ENCODE peak calls at places on chromosomes 6 and 20, in ten cellular contexts. T is spleen; Y is CD8-positive, alpha-beta T cell; C is dorsolateral prefrontal cortex; M is heart left ventricle; A is psoas muscle; U is colonic mucosa; V is fibroblast of lung; W is endothelial cell of umbilical vein; O is WERI-Rb-1. H is an unnamed sample.

GRCh38 chr6:37038297-37039198 is 33.1 kb downstream of the FGD2 start:
- DNase-seq in T (no peak), Y (no peak), C (no peak), M (peak), A (peak), U (no peak), V (peak), W (no peak), O (no peak), H (no peak)

GRCh38 chr6:107928984-107929383 is 29.0 kb downstream of the SEC63 start:
- DNase-seq in T (no peak), Y (no peak), C (no peak), M (no peak), A (no peak), U (no peak), V (no peak), W (no peak), O (no peak), H (no peak)

GRCh38 chr6:16947461-16948159 is 154.2 kb upstream of the STMND1 start:
- DNase-seq in T (no peak), Y (no peak), C (no peak), M (no peak), A (no peak), U (peak), V (peak), W (peak), O (no peak), H (peak)

GRCh38 chr20:44969320-44969879 is 3.1 kb downstream of the STK4 start:
- DNase-seq in T (no peak), Y (peak), C (no peak), M (no peak), A (no peak), U (no peak), V (no peak), W (no peak), O (no peak), H (no peak)

GRCh38 chr6:31114540-31114876 is at the start of gene PSORS1C1:
- DNase-seq in T (peak), Y (no peak), C (peak), M (peak), A (peak), U (peak), V (peak), W (peak), O (no peak), H (peak)

GRCh38 chr6:42118162-42119001 is 24.0 kb downstream of the C6orf132 start:
- DNase-seq in T (no peak), Y (no peak), C (peak), M (peak), A (peak), U (peak), V (no peak), W (no peak), O (no peak), H (peak)

GRCh38 chr6:53326372-53327016 is 22.3 kb downstream of the ELOVL5 start:
- DNase-seq in T (no peak), Y (no peak), C (no peak), M (peak), A (no peak), U (no peak), V (peak), W (peak), O (no peak), H (peak)

GRCh38 chr6:82013561-82014275 is 233.8 kb downstream of the IBTK start:
- DNase-seq in T (no peak), Y (no peak), C (no peak), M (peak), A (no peak), U (no peak), V (peak), W (peak), O (no peak), H (peak)

GRCh38 chr20:25859649-25860530 is 163.2 kb upstream of the ZNF337 start:
- DNase-seq in T (peak), Y (peak), C (peak), M (peak), A (peak), U (peak), V (peak), W (peak), O (peak), H (peak)

GRCh38 chr20:32168184-32168910 is 39.2 kb downstream of the PLAGL2 start:
- DNase-seq in T (peak), Y (no peak), C (no peak), M (no peak), A (no peak), U (no peak), V (peak), W (peak), O (no peak), H (no peak)

GRCh38 chr20:8242827-8243764 is 111.0 kb downstream of the PLCB1 start:
- DNase-seq in T (no peak), Y (no peak), C (no peak), M (peak), A (no peak), U (no peak), V (peak), W (no peak), O (no peak), H (no peak)

GRCh38 chr6:21997414-21998037 is 299.3 kb downstream of the PRL start:
- DNase-seq in T (no peak), Y (no peak), C (no peak), M (no peak), A (no peak), U (no peak), V (no peak), W (peak), O (peak), H (no peak)

GRCh38 chr6:162906479-162906878 is 178.7 kb downstream of the PACRG start:
- DNase-seq in T (no peak), Y (no peak), C (no peak), M (no peak), A (no peak), U (no peak), V (no peak), W (no peak), O (no peak), H (no peak)

GRCh38 chr6:162904069-162904663 is 176.4 kb downstream of the PACRG start:
- DNase-seq in T (no peak), Y (no peak), C (no peak), M (no peak), A (no peak), U (no peak), V (no peak), W (no peak), O (no peak), H (no peak)

GRCh38 chr6:162913206-162913605 is 185.4 kb downstream of the PACRG start:
- DNase-seq in T (no peak), Y (no peak), C (no peak), M (no peak), A (no peak), U (no peak), V (no peak), W (no peak), O (no peak), H (no peak)

GRCh38 chr6:162907876-162908481 is 180.2 kb downstream of the PACRG start:
- DNase-seq in T (no peak), Y (no peak), C (no peak), M (no peak), A (no peak), U (no peak), V (peak), W (peak), O (no peak), H (no peak)
- TF ChIP-seq CTCF in T (no peak), Y (no peak), C (peak), M (peak), A (peak), U (peak), V (no peak), W (no peak), O (no peak), H (no peak)

GRCh38 chr6:159302196-159302595 is 133.0 kb downstream of the FNDC1 start:
- DNase-seq in T (no peak), Y (no peak), C (no peak), M (no peak), A (no peak), U (no peak), V (no peak), W (no peak), O (no peak), H (no peak)
- H3K27ac ChIP-seq in T (no peak), Y (no peak), C (no peak), M (no peak), A (no peak), U (no peak), V (no peak), W (no peak), O (no peak), H (no peak)

GRCh38 chr6:114735118-114735730 is 392.4 kb upstream of the HS3ST5 start:
- DNase-seq in T (no peak), Y (no peak), C (no peak), M (no peak), A (no peak), U (no peak), V (no peak), W (no peak), O (no peak), H (no peak)
- TF ChIP-seq CTCF in T (no peak), Y (no peak), C (no peak), M (no peak), A (no peak), U (no peak), V (no peak), W (no peak), O (no peak), H (no peak)

DNA sequence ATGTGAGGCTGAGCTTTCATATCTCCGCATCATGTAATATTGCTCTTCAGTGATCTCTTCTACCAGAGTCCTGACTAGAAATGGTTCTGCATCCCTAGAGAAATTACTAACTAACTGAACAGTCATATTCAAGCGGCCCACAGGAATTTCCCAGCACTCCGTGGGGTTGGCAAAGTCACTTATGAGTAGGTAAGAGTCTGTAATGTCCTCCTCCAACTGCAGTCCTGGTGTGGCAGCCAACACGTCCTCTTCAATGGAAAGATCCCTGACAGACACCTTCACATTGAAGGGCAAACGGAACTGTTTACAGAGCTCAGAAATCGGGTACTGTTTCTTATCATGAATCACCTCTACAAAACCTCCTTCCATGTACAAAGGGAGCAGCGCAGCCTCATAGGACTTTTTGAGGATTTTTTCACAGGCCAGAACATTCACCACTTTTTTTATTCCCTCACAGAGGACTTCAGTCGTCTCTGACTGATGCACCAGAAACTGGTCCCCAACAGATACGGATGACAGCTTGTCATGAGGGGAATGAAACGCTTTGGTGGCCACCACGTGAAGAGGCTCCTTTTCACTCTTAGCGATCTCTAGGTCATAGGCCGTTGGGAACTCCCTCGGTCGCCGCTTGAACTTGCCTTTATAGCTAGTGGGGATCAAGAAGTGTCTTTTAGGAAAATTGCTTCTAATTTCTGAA is 87.7 kb downstream of the THEMIS start:
- DNase-seq in T (no peak), Y (no peak), C (no peak), M (no peak), A (no peak), U (no peak), V (no peak), W (no peak), O (no peak), H (no peak)
- H3K27ac ChIP-seq in T (no peak), Y (no peak), C (no peak), M (no peak), A (no peak), U (no peak), V (no peak), W (no peak), O (no peak), H (no peak)

DNA sequence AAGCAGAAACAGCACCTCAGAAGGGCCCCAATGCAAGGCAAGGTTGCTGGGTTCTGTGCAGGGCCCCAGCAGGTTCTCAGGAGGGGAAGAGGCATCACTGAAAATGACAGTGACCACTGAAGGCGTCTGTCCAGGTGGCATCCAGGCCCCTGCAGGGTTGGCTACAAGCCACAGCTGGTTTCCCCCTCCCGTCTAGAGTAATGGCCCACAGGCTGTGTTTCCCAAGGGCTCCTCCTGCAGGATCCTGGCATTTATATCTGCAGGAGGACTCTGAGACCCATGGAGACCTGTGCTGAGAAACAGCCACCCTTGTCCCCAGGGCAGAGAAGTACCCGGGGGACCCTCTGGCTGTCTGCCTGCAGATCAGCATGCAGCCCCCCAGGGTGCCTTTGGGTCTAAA is 205.1 kb downstream of the TAF4 start:
- DNase-seq in T (no peak), Y (no peak), C (no peak), M (no peak), A (no peak), U (no peak), V (no peak), W (no peak), O (no peak), H (no peak)
- TF ChIP-seq CTCF in T (no peak), Y (no peak), C (no peak), M (no peak), A (no peak), U (no peak), V (no peak), W (no peak), O (no peak), H (no peak)

GRCh38 chr20:48706116-48706656 is 121.6 kb downstream of the PREX1 start:
- DNase-seq in T (peak), Y (no peak), C (no peak), M (no peak), A (no peak), U (no peak), V (peak), W (no peak), O (no peak), H (no peak)
- H3K27ac ChIP-seq in T (no peak), Y (peak), C (peak), M (no peak), A (no peak), U (no peak), V (no peak), W (no peak), O (no peak), H (no peak)

GRCh38 chr20:50969912-50970311 is 11.3 kb downstream of the MOCS3 start:
- DNase-seq in T (no peak), Y (no peak), C (no peak), M (no peak), A (no peak), U (no peak), V (no peak), W (no peak), O (no peak), H (no peak)
- TF ChIP-seq CTCF in T (no peak), Y (no peak), C (no peak), M (no peak), A (no peak), U (no peak), V (no peak), W (no peak), O (no peak), H (no peak)

DNA sequence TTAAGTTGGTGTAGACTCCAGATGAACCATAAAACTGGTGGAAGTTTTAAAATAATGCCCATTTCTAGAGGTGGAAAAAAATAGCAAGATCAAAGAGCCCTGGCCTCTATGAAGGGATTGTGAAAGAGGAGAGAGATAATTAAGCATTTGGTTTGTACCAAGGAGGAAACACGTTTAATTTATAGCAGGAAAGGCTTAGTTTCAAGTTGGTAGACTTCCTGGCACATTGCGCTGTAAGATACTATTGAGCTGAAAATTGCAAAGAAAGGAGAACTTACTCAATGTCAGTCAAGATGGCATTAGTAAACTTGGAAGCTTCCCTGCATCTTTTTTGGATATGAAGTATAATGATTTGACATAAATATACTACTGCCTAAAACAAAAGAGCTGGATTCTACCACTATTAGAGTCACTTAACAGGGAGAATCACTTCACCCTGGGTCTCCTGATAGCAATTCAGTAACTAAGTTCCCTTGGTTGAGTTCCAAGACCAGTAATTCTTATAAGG is 24.4 kb downstream of the MARCKS start:
- DNase-seq in T (no peak), Y (no peak), C (no peak), M (no peak), A (no peak), U (no peak), V (no peak), W (no peak), O (no peak), H (no peak)
- H3K27ac ChIP-seq in T (no peak), Y (no peak), C (no peak), M (no peak), A (no peak), U (no peak), V (no peak), W (no peak), O (no peak), H (no peak)

GRCh38 chr20:46520976-46521579 is 7.7 kb upstream of the ZNF334 start:
- DNase-seq in T (peak), Y (peak), C (peak), M (peak), A (no peak), U (peak), V (peak), W (peak), O (peak), H (peak)
- TF ChIP-seq CTCF in T (peak), Y (peak), C (peak), M (peak), A (peak), U (peak), V (peak), W (peak), O (peak), H (no peak)

H was measured in RWPE1.